ENCODE peak calls at places on chromosomes 3 and 15, in ten cellular contexts. K is psoas muscle, Y is heart left ventricle, T is heart right ventricle, P is hepatocyte, M is IMR-90, D is pancreas, A is fibroblast of villous mesenchyme, Z is endothelial cell of umbilical vein, B is bronchial epithelial cell. W is an unnamed sample.

GRCh38 chr3:193731656-193732055 is 138.6 kb downstream of the OPA1 start:
- DNase-seq in A (no peak), M (no peak), Y (no peak), B (no peak), K (no peak), D (no peak), P (no peak), Z (no peak), T (no peak), W (no peak)

GRCh38 chr3:44125882-44126281 is 115.8 kb upstream of the TOPAZ1 start:
- DNase-seq in D (no peak), P (peak; percentile 56), K (no peak), B (peak; percentile 29), A (peak; percentile 42), M (no peak), Y (no peak), T (no peak), Z (no peak), W (peak; percentile 77)

GRCh38 chr3:128763967-128764366 is 38.0 kb downstream of the RAB7A start:
- DNase-seq in K (peak; percentile 34), Z (no peak), A (no peak), B (no peak), P (no peak), T (no peak), M (no peak), Y (peak; percentile 38), D (no peak), W (no peak)

GRCh38 chr3:119257654-119258410 is 17.2 kb upstream of the B4GALT4 start:
- DNase-seq in A (peak; percentile 77), Y (no peak), Z (no peak), B (peak; percentile 21), M (peak; percentile 41), P (no peak), K (no peak), T (no peak), D (no peak), W (peak; percentile 55)

GRCh38 chr3:28799084-28799483 is 450.5 kb upstream of the AZI2 start:
- DNase-seq in Y (no peak), M (peak; percentile 0), K (no peak), B (peak; percentile 17), P (no peak), A (peak; percentile 10), Z (no peak), D (no peak), T (no peak), W (peak; percentile 25)

GRCh38 chr3:42129014-42129953 is 38.1 kb downstream of the TRAK1 start:
- DNase-seq in Z (no peak), D (no peak), A (peak; percentile 8), P (peak; percentile 50), M (peak; percentile 30), T (no peak), Y (no peak), K (no peak), B (peak; percentile 95), W (no peak)

GRCh38 chr15:48205981-48206380 is at the start of gene SLC12A1:
- DNase-seq in A (no peak), T (no peak), K (no peak), Z (no peak), M (no peak), P (no peak), Y (no peak), D (no peak), B (no peak), W (no peak)

GRCh38 chr3:84724877-84725276 is 233.9 kb upstream of the CADM2 start:
- DNase-seq in M (no peak), A (no peak), B (peak; percentile 3), P (peak; percentile 10), T (no peak), D (no peak), Z (no peak), K (no peak), Y (no peak), W (peak; percentile 87)

GRCh38 chr15:69760890-69761568 is 308.4 kb downstream of the RPLP1 start:
- DNase-seq in Z (peak; percentile 97), P (peak; percentile 84), A (peak; percentile 99), Y (peak; percentile 15), B (peak; percentile 88), M (peak; percentile 99), K (peak; percentile 59), D (no peak), T (no peak), W (peak; percentile 99)

GRCh38 chr15:95208988-95209387 is 977.6 kb downstream of the MCTP2 start:
- DNase-seq in A (no peak), M (peak; percentile 31), P (no peak), K (no peak), D (no peak), T (no peak), Y (no peak), B (peak; percentile 43), Z (peak; percentile 27), W (peak; percentile 37)

GRCh38 chr3:171791695-171792082 is 18.6 kb downstream of the PLD1 start:
- DNase-seq in B (peak; percentile 79), A (peak; percentile 82), T (no peak), D (no peak), K (no peak), M (peak; percentile 70), P (no peak), Z (peak; percentile 98), Y (no peak), W (peak; percentile 89)

GRCh38 chr3:8988791-8989558 is 25.7 kb upstream of the RAD18 start:
- DNase-seq in P (no peak), B (no peak), Z (no peak), A (no peak), K (no peak), T (no peak), D (no peak), Y (no peak), M (no peak), W (no peak)

GRCh38 chr3:131397889-131398288 is 16.3 kb downstream of the NUDT16 start:
- DNase-seq in M (no peak), D (no peak), K (no peak), Y (no peak), B (no peak), Z (no peak), P (no peak), A (no peak), T (no peak), W (no peak)

GRCh38 chr15:90594297-90594696 is 64.6 kb downstream of the CRTC3 start:
- DNase-seq in A (no peak), P (no peak), D (peak; percentile 68), T (peak; percentile 48), B (peak; percentile 80), M (no peak), Y (peak; percentile 77), K (peak; percentile 65), Z (peak; percentile 75), W (no peak)

GRCh38 chr3:171374661-171375285 is 85.4 kb downstream of the TNIK start:
- DNase-seq in P (no peak), K (no peak), Z (peak; percentile 89), B (peak; percentile 75), A (peak; percentile 88), T (no peak), Y (no peak), D (no peak), M (peak; percentile 85), W (peak; percentile 84)

GRCh38 chr3:28326458-28326926 is 22.0 kb upstream of the ZCWPW2 start:
- DNase-seq in A (no peak), D (no peak), B (no peak), K (no peak), M (peak; percentile 19), Z (no peak), T (no peak), P (no peak), Y (no peak), W (no peak)

GRCh38 chr3:117018622-117019021 is 309.0 kb downstream of the TUSC7 start:
- DNase-seq in D (no peak), A (no peak), T (no peak), Y (no peak), M (no peak), K (no peak), P (no peak), B (no peak), Z (no peak), W (no peak)
- H3K4me3 ChIP-seq in D (no peak overlapping the region), A (no peak overlapping the region), T (no peak overlapping the region), Y (no peak overlapping the region), M (no peak overlapping the region), K (no peak overlapping the region), P (no peak overlapping the region), B (no peak overlapping the region), Z (no peak overlapping the region), W (no peak overlapping the region)

GRCh38 chr3:12194669-12195161 is 36.0 kb upstream of the TIMP4 start:
- DNase-seq in B (no peak), Z (no peak), K (no peak), P (peak; percentile 45), A (peak; percentile 50), T (no peak), M (peak; percentile 35), Y (no peak), D (no peak), W (peak; percentile 58)
- TF ChIP-seq CTCF in B (peak; percentile 64), Z (no peak), K (no peak), P (no peak), A (peak; percentile 16), T (no peak), M (no peak), Y (no peak), D (no peak), W (no peak)

DNA sequence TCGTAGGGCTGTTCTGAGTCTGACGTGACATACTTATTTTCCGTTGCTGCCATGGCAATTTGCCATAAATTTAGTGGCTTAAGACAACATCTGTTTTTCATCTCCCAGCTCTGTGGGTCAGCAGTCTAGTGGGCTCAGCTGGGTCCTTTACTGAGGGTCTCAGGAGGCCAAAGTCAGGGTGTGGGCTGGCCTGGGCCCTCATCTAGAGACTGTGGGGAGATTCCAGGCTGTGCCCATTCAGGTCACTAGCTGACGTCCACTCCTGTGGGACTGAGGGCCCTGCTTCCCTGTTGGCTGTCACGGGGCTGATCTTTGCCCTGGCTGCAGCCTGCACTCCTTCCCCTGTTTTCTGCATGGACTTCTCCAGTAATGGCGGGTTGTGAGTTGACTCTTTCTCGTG is 19.1 kb downstream of the FGD5 start:
- DNase-seq in D (no peak), B (no peak), M (no peak), K (no peak), P (peak; percentile 23), Z (peak; percentile 32), Y (peak; percentile 40), A (peak; percentile 24), T (peak; percentile 57), W (peak; percentile 21)
- H3K4me3 ChIP-seq in D (no peak overlapping the region), B (no peak overlapping the region), M (no peak overlapping the region), K (no peak overlapping the region), P (no peak overlapping the region), Z (no peak overlapping the region), Y (no peak overlapping the region), A (no peak overlapping the region), T (no peak overlapping the region), W (no peak overlapping the region)

DNA sequence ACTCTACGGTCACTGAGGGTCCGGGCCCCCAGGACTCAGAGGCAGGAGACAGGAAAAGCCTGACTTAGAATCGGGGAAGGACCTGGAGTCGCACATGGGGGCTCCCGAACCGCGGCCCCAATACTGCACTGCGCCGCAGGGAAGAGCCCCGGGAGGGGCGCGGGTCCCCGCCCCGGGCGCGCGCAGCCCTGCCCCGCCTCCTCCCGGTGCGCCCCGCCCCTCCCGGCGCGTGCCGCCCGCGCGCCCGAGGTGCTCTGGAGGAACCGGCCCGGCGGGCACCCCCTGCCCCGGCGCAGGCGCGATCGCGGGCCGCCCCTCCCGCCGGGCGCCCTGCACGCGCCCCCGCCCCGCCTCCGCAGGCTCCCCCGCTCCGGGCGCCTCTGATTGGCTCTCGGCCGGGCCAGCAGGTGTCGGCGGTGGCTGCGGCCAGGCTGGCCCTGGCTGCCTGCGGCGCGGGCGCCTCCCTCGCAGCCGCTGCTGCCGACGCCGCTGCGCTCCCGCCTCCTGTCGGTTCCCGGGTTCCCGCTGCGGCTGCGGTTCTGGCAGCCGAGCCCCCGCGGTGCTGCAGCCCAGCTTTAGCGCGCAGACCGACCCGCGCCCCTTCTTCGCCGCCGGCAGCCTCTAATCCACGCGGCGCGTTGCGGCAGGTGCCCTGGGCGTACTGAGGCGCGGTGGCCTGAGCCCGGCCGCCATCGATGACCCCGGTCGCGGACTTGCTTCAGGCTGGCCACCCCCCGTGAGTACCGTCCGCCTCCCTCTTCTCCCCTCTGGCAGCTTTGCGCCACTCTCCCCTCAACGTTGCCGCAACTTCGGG is at the start of gene MYRIP:
- DNase-seq in T (peak; percentile 60), P (peak; percentile 86), K (peak; percentile 51), M (no peak), A (no peak), B (no peak), D (peak; percentile 92), Z (peak; percentile 81), Y (peak; percentile 63), W (no peak)
- TF ChIP-seq CTCF in T (no peak), P (no peak), K (peak; percentile 3), M (no peak), A (no peak), B (no peak), D (no peak), Z (no peak), Y (no peak), W (no peak)